ENCODE peak calls at places on chromosomes 11 and 22, in nine cellular contexts. U is colonic mucosa, W is body of pancreas, C is RWPE1, V is B cell, Y is HCT116, K is GM12865, X is A549, L is fibroblast of pulmonary artery. F is an unnamed sample.

GRCh38 chr11:37177721-37178120 is 579.7 kb upstream of the RAG2 start:
- DNase-seq in U (no peak), W (no peak), C (no peak), V (no peak), Y (no peak), K (no peak), X (no peak), L (no peak), F (peak; percentile 4)

GRCh38 chr11:73463359-73463758 is 87.2 kb downstream of the RELT start:
- DNase-seq in U (no peak), W (no peak), C (peak; percentile 22), V (no peak), Y (no peak), K (no peak), X (no peak), L (peak; percentile 61), F (no peak)

GRCh38 chr11:8213390-8213789 is 44.6 kb upstream of the RIC3 start:
- DNase-seq in U (no peak), W (no peak), C (no peak), V (no peak), Y (no peak), K (no peak), X (no peak), L (no peak), F (no peak)

GRCh38 chr11:109439684-109440083 is 17.7 kb downstream of the C11orf87 start:
- DNase-seq in U (no peak), W (no peak), C (no peak), V (no peak), Y (no peak), K (no peak), X (no peak), L (no peak), F (no peak)

GRCh38 chr22:25775501-25775900 is 33.5 kb downstream of the MYO18B start:
- DNase-seq in U (no peak), W (no peak), C (no peak), V (no peak), Y (no peak), K (no peak), X (no peak), L (no peak), F (no peak)

GRCh38 chr22:31530816-31531180 is 34.5 kb downstream of the SFI1 start:
- DNase-seq in U (no peak), W (no peak), C (no peak), V (no peak), Y (no peak), K (no peak), X (no peak), L (peak; percentile 54), F (no peak)

GRCh38 chr11:91947215-91947614 is 277.4 kb upstream of the FAT3 start:
- DNase-seq in U (no peak), W (no peak), C (peak; percentile 49), V (no peak), Y (no peak), K (no peak), X (no peak), L (peak; percentile 26), F (peak; percentile 1)

GRCh38 chr11:73889019-73889418 is 12.2 kb downstream of the PAAF1 start:
- DNase-seq in U (no peak), W (no peak), C (peak; percentile 31), V (no peak), Y (no peak), K (no peak), X (no peak), L (peak; percentile 40), F (no peak)

GRCh38 chr22:17578129-17578754 is 14.9 kb downstream of the SLC25A18 start:
- DNase-seq in U (no peak), W (peak; percentile 76), C (no peak), V (no peak), Y (no peak), K (no peak), X (no peak), L (peak; percentile 69), F (no peak)

GRCh38 chr11:39247570-39248137 is 2211.8 kb downstream of the LRRC4C start:
- DNase-seq in U (no peak), W (no peak), C (no peak), V (no peak), Y (no peak), K (no peak), X (no peak), L (no peak), F (no peak)

GRCh38 chr22:19524170-19525115 is at the start of gene CLDN5:
- DNase-seq in U (no peak), W (no peak), C (no peak), V (no peak), Y (no peak), K (no peak), X (no peak), L (peak; percentile 19), F (no peak)

GRCh38 chr22:32676196-32676595 is 125.3 kb upstream of the TIMP3 start:
- DNase-seq in U (no peak), W (no peak), C (no peak), V (no peak), Y (no peak), K (no peak), X (no peak), L (no peak), F (no peak)

GRCh38 chr11:83157755-83158473 is 983 bp downstream of the PCF11 start:
- DNase-seq in U (peak; percentile 65), W (peak; percentile 59), C (peak; percentile 64), V (peak; percentile 59), Y (no peak), K (peak; percentile 69), X (peak; percentile 51), L (peak; percentile 53), F (peak; percentile 32)

DNA sequence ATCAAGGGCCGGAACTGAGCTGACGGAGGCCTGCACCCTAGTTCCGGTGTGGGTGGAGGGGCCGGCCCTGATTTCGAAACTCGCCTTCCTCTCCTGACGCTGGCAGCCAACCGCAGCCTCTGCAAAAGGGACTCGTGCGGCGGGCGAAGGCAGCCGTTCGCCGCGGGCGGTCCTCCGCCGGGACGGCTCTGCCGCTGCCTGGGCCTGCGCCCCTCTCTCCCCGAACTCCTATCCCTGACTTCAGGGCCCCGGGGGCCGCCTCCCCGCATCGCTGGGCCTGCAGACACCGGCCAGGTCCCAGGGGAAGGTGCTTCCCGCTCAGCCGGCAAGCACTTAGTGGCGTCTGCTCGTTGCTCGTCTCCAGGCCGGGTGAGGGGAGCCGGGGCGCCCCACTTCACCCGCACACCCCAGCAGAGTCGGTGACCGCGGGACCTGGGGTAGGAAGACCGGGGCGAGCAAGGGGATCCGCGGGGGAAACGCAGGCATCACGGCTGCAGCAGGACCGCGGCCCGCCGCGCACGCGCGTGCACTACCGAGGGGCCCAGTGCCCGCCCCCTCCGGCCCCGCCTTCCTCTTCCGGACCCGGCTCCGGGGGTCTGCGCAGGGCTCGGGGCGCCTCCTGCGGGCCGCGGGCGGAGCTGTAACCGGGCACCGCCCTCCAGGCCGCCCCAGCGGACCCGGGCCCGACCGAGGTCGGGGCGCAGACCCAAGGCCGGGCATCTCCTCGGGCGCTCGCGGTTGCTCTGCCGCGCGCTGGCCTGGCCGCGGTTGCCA is 464 bp upstream of the ANKRD13D start:
- DNase-seq in U (peak; percentile 87), W (peak; percentile 75), C (peak; percentile 71), V (peak; percentile 90), Y (peak; percentile 54), K (peak; percentile 95), X (peak; percentile 83), L (peak; percentile 96), F (peak; percentile 84)
- TF ChIP-seq CTCF in U (no peak), W (peak; percentile 50), C (peak; percentile 30), V (peak; percentile 61), Y (no peak), K (peak; percentile 32), X (peak; percentile 43), L (no peak), F (no peak)

GRCh38 chr11:30120045-30120589 is 103.3 kb upstream of the KCNA4 start:
- DNase-seq in U (no peak), W (no peak), C (no peak), V (no peak), Y (no peak), K (no peak), X (no peak), L (no peak), F (no peak)
- TF ChIP-seq CTCF in U (no peak), W (no peak), C (no peak), V (no peak), Y (no peak), K (no peak), X (no peak), L (no peak), F (no peak)

DNA sequence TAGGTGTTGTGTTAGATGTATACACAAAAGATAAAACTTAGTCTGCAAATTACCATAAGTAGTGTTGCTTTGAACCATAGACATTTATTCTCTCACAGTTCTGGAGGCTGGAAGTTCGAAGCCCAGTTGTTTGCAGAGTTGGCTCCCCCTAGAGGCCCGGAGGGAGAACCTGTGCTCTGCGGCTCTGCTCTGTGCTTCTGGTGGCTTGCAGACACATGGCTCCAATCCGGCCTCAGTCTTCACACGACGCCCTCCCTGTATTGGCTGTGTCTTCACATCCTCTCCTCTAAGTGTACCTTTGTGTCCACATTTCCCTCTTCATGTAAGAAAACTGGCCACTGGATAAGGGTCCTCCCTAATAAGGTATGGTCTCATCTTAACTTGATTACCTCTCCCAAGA is 128.4 kb downstream of the OPCML start:
- DNase-seq in U (no peak), W (no peak), C (no peak), V (no peak), Y (no peak), K (peak; percentile 35), X (no peak), L (no peak), F (no peak)
- TF ChIP-seq CTCF in U (no peak), W (no peak), C (no peak), V (no peak), Y (no peak), K (peak; percentile 48), X (no peak), L (no peak), F (no peak)

GRCh38 chr11:44878696-44879095 is 72.0 kb downstream of the TP53I11 start:
- DNase-seq in U (no peak), W (no peak), C (no peak), V (no peak), Y (no peak), K (no peak), X (no peak), L (no peak), F (no peak)

GRCh38 chr11:44876194-44876723 is 74.4 kb downstream of the TP53I11 start:
- DNase-seq in U (no peak), W (no peak), C (no peak), V (no peak), Y (no peak), K (no peak), X (no peak), L (no peak), F (no peak)

GRCh38 chr11:44877908-44878459 is 72.7 kb downstream of the TP53I11 start:
- DNase-seq in U (no peak), W (no peak), C (no peak), V (no peak), Y (no peak), K (no peak), X (no peak), L (peak; percentile 57), F (no peak)

GRCh38 chr11:44875056-44875455 is 75.6 kb downstream of the TP53I11 start:
- DNase-seq in U (no peak), W (no peak), C (no peak), V (no peak), Y (no peak), K (no peak), X (no peak), L (no peak), F (no peak)

DNA sequence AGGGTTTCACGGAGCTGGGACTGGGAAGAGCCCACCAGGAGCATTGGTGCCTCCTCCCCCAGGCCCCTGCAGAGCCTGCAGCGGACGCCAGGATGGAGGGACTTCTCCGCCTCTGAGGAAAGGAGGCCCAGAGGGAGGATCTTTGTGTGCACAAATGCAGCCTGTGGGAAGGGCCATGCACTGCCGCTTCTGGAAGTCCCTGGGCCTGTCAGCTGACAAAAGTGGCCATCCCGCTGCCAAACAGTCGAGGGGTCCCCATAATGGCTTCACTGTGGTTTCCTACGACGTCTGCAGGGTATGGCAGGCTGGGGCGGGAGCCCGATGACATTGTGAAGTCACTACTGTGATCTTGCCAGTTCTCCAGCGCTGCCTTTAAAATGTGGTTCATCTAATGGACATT is 73.8 kb downstream of the TP53I11 start:
- DNase-seq in U (no peak), W (no peak), C (no peak), V (no peak), Y (no peak), K (no peak), X (no peak), L (no peak), F (no peak)
- TF ChIP-seq CTCF in U (no peak), W (no peak), C (no peak), V (no peak), Y (no peak), K (no peak), X (no peak), L (no peak), F (no peak)